ENCODE peak calls at places on chromosome 2, in four cellular contexts. R, T, P and Z are unnamed samples. For H3K4me1, the result is how much of the 10 kb centered on the place peaks cover.

GRCh38 chr2:57728691-57729090 is 317.9 kb upstream of the VRK2 start:
- DNase-seq in T (no peak), R (no peak), P (no peak), Z (no peak)

GRCh38 chr2:28209864-28210263 is 182.8 kb upstream of the FOSL2 start:
- DNase-seq in P (no peak), T (no peak), R (no peak), Z (no peak)

GRCh38 chr2:57536535-57537231 is 509.9 kb upstream of the VRK2 start:
- DNase-seq in T (no peak), R (no peak), P (no peak), Z (no peak)

GRCh38 chr2:29443627-29444026 is 328.4 kb downstream of the CLIP4 start:
- DNase-seq in T (no peak), R (no peak), P (no peak), Z (no peak)

GRCh38 chr2:27071990-27072830 is 756 bp upstream of the OST4 start:
- DNase-seq in R (no peak), P (peak), T (peak), Z (peak)

GRCh38 chr2:240479561-240479960 is 44.1 kb downstream of the GPC1 start:
- DNase-seq in P (no peak), T (no peak), R (no peak), Z (no peak)

GRCh38 chr2:202317080-202317859 is 51.7 kb downstream of the NOP58 start:
- DNase-seq in P (no peak), R (peak), T (peak), Z (no peak)

GRCh38 chr2:132392211-132392610 is 24.4 kb upstream of the GPR39 start:
- DNase-seq in P (no peak), T (no peak), R (no peak), Z (no peak)

GRCh38 chr2:231717281-231718180 is 9.2 kb downstream of the PTMA start:
- DNase-seq in R (peak), T (peak), P (no peak), Z (no peak)

GRCh38 chr2:189409647-189410046 is 31.6 kb upstream of the WDR75 start:
- DNase-seq in P (no peak), T (no peak), R (no peak), Z (no peak)

GRCh38 chr2:62564380-62565137 is 58.6 kb upstream of the TMEM17 start:
- DNase-seq in P (no peak), R (no peak), T (no peak), Z (no peak)

GRCh38 chr2:188628989-188629889 is 337.6 kb downstream of the GULP1 start:
- DNase-seq in R (peak), P (no peak), T (no peak), Z (no peak)

GRCh38 chr2:237011196-237011595 is 74.5 kb upstream of the COPS8 start:
- DNase-seq in T (no peak), P (no peak), R (no peak), Z (no peak)

GRCh38 chr2:126885701-126886121 is 13.0 kb upstream of the TEX51 start:
- DNase-seq in T (peak), P (peak), R (no peak), Z (peak)

GRCh38 chr2:64204006-64204632 is 59.9 kb upstream of the PELI1 start:
- DNase-seq in P (peak), T (peak), R (no peak), Z (no peak)

GRCh38 chr2:240226672-240227537 is 86.4 kb upstream of the OTOS start:
- DNase-seq in T (peak), P (peak), R (no peak), Z (no peak)

GRCh38 chr2:85844486-85844885 is 44.3 kb downstream of the ST3GAL5 start:
- DNase-seq in T (no peak), P (no peak), R (no peak), Z (no peak)

GRCh38 chr2:236607471-236608307 is 38.1 kb downstream of the ACKR3 start:
- DNase-seq in P (no peak), T (no peak), R (no peak), Z (no peak)

GRCh38 chr2:149832256-149832655 is 244.7 kb upstream of the MMADHC start:
- DNase-seq in T (no peak), R (no peak), P (no peak), Z (no peak)

GRCh38 chr2:213306320-213306942 is 22.2 kb downstream of the SPAG16 start:
- DNase-seq in T (no peak), P (no peak), R (no peak), Z (no peak)

GRCh38 chr2:215364157-215365155 is 52.6 kb downstream of the ATIC start:
- DNase-seq in P (no peak), T (no peak), R (no peak), Z (no peak)

GRCh38 chr2:217638533-217638932 is 364.3 kb downstream of the TNS1 start:
- DNase-seq in R (no peak), T (no peak), P (no peak), Z (no peak)

GRCh38 chr2:65142515-65142914 is 12.6 kb upstream of the RAB1A start:
- DNase-seq in P (no peak), T (no peak), R (no peak), Z (no peak)

GRCh38 chr2:112149194-112149593 is 11.0 kb downstream of the FBLN7 start:
- DNase-seq in P (no peak), T (no peak), R (no peak), Z (no peak)

GRCh38 chr2:217805679-217806479 is 196.9 kb downstream of the TNS1 start:
- DNase-seq in P (no peak), R (no peak), T (peak), Z (no peak)

GRCh38 chr2:70939847-70940580 is 4.3 kb downstream of the ATP6V1B1 start:
- DNase-seq in P (peak), R (no peak), T (peak), Z (peak)

GRCh38 chr2:56682397-56682760 is 498.6 kb downstream of the CCDC85A start:
- DNase-seq in P (no peak), R (no peak), T (no peak), Z (no peak)

GRCh38 chr2:88950010-88950409 is 258.5 kb downstream of the RPIA start:
- DNase-seq in P (no peak), R (no peak), T (no peak), Z (no peak)

GRCh38 chr2:29192526-29192925 is 77.3 kb downstream of the CLIP4 start:
- DNase-seq in P (no peak), T (no peak), R (no peak), Z (no peak)

GRCh38 chr2:105417789-105418475 is 19.1 kb upstream of the FHL2 start:
- DNase-seq in R (no peak), P (no peak), T (no peak), Z (no peak)

GRCh38 chr2:195595825-195596224 is 61.2 kb upstream of the SLC39A10 start:
- DNase-seq in T (no peak), R (no peak), P (no peak), Z (no peak)

GRCh38 chr2:232493701-232494426 is 6.2 kb upstream of the ECEL1 start:
- DNase-seq in R (no peak), T (no peak), P (no peak), Z (no peak)

GRCh38 chr2:99984781-99985525 is 157.4 kb downstream of the AFF3 start:
- DNase-seq in T (no peak), P (no peak), R (no peak), Z (no peak)

GRCh38 chr2:159432610-159433009 is 146.1 kb upstream of the WDSUB1 start:
- DNase-seq in P (no peak), T (no peak), R (no peak), Z (no peak)

GRCh38 chr2:96103906-96104861 is 12.2 kb downstream of the ADRA2B start:
- DNase-seq in P (no peak), R (no peak), T (peak), Z (no peak)

GRCh38 chr2:10120158-10120937 is 2.2 kb upstream of the RRM2 start:
- DNase-seq in P (peak), T (peak), R (peak), Z (no peak)
- TF ChIP-seq POLR2A in P (peak), T (no peak), R (peak), Z (no peak)

GRCh38 chr2:183255406-183255805 is 131.2 kb downstream of the NUP35 start:
- DNase-seq in T (no peak), R (no peak), P (no peak), Z (no peak)

GRCh38 chr2:183253441-183254130 is 129.3 kb downstream of the NUP35 start:
- DNase-seq in T (no peak), P (no peak), R (no peak), Z (no peak)

GRCh38 chr2:183248866-183249567 is 124.8 kb downstream of the NUP35 start:
- DNase-seq in T (no peak), R (peak), P (no peak), Z (no peak)

GRCh38 chr2:183250061-183250460 is 125.8 kb downstream of the NUP35 start:
- DNase-seq in P (no peak), T (no peak), R (no peak), Z (no peak)

DNA sequence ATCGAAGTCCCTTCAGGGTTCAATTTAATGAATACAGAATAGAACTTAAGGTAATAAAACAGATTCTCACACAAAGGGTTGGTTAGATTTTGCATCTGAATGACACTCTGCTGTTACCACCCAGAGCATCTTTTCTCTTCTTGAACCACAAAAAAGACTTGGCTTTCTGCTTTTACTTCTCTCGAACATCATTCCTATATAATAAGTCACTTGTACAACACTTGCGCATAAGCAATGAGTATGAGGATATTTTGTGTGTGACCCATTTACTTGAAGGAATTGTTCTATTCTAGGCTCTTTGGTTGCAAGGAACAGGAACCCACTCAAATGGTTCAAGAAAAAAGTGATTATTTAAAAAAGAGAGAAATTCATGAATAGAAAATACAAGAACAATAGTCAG is 126.2 kb downstream of the NUP35 start:
- DNase-seq in T (no peak), R (no peak), P (no peak), Z (no peak)
- TF ChIP-seq POLR2AphosphoS5 in T (no peak), R (no peak), P (no peak), Z (no peak)

GRCh38 chr2:74845217-74845751 is 11.4 kb downstream of the HK2 start:
- DNase-seq in T (peak), R (peak), P (no peak), Z (no peak)
- H3K4me1 ChIP-seq in T (under half), R (under half), P (half or more), Z (under half)

GRCh38 chr2:98582523-98582922 is 25.8 kb downstream of the COA5 start:
- DNase-seq in T (no peak), P (no peak), R (no peak), Z (peak)

GRCh38 chr2:98585386-98585785 is 22.9 kb downstream of the COA5 start:
- DNase-seq in R (no peak), T (no peak), P (no peak), Z (no peak)

GRCh38 chr2:98583516-98583865 is 24.8 kb downstream of the COA5 start:
- DNase-seq in R (no peak), T (no peak), P (no peak), Z (no peak)

GRCh38 chr2:98586466-98587140 is 21.7 kb downstream of the COA5 start:
- DNase-seq in P (no peak), T (no peak), R (no peak), Z (peak)

DNA sequence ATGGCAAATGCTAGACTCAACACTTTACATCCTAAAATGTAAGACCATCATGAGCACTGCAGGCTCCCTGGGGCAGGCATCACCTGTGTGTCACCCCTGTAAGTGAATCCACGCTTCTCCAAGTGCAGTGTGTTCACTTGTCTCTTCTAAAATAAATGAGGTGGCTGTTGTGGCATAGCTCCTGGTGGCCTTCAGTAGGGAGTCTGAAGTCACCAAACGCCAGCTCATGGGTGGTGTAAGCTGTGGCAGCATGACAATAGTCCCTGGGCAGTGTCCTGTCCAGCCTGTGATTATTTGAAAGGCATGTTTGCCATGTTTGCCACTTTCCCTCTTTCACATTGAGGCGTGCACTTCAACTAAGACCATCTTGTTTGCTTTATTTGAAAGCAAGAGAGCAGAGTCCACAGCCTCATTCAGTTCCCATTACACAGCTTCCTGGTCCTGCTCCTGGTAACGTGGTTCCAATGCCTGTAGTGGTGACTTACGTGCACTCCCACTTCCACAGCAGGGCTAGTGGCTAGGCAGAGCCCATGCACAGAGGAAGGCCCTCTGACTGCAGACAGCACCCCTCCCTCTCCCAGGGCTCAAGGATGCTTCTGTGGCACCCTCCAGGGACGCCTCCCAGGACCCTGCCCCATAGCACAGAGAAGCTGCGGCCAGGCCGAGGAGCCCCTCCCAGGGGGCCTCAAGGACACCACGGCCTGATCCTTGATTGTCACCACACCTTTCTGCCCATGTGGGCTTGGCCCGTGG is 24.3 kb downstream of the COA5 start:
- DNase-seq in R (no peak), P (no peak), T (no peak), Z (peak)
- TF ChIP-seq POLR2A in R (no peak), P (no peak), T (no peak), Z (no peak)

GRCh38 chr2:39733070-39733674 is 45.9 kb downstream of the THUMPD2 start:
- DNase-seq in P (no peak), R (no peak), T (no peak), Z (no peak)
- TF ChIP-seq POLR2AphosphoS5 in P (no peak), R (no peak), T (no peak), Z (no peak)

GRCh38 chr2:222884114-222884764 is 23.4 kb downstream of the ACSL3 start:
- DNase-seq in R (no peak), P (no peak), T (no peak), Z (no peak)
- H3K4me1 ChIP-seq in R (under half), P (under half), T (under half), Z (under half)

GRCh38 chr2:73284296-73285161 is at the start of gene FBXO41:
- DNase-seq in P (peak), T (peak), R (no peak), Z (no peak)
- TF ChIP-seq POLR2A in P (no peak), T (no peak), R (peak), Z (no peak)

GRCh38 chr2:69216535-69217332 is 170.3 kb downstream of the GFPT1 start:
- DNase-seq in T (no peak), R (no peak), P (no peak), Z (peak)
- TF ChIP-seq POLR2AphosphoS5 in T (no peak), R (no peak), P (peak), Z (no peak)